ENCODE peak calls at places on chromosomes 5 and 9, in eight cellular contexts. One of them, this sample, is unnamed.

GRCh38 chr9:109115931-109116541 is 3.7 kb downstream of the TMEM245 start:
- DNase-seq in fibroblast of lung: peak
- DNase-seq in head of caudate nucleus: peak
- DNase-seq in activated T-helper 9 cell treated with anti-CD3 and anti-CD28 coated beads, Interleukin-2, amount 50 U/mL, for 16 hours: no peak
- DNase-seq in activated T-helper 1 cell treated with anti-CD3 and anti-CD28 coated beads, Interleukin-2, amount 50 U/mL, for 16 hours: no peak
- DNase-seq in upper lobe of right lung: no peak
- DNase-seq in neural crest cell: no peak
- DNase-seq in AG08395: no peak
- DNase-seq in this sample: no peak

GRCh38 chr9:16825971-16826370 is 44.5 kb downstream of the BNC2 start:
- DNase-seq in head of caudate nucleus: no peak
- DNase-seq in activated T-helper 9 cell treated with anti-CD3 and anti-CD28 coated beads, Interleukin-2, amount 50 U/mL, for 16 hours: no peak
- DNase-seq in neural crest cell: no peak
- DNase-seq in activated T-helper 1 cell treated with anti-CD3 and anti-CD28 coated beads, Interleukin-2, amount 50 U/mL, for 16 hours: no peak
- DNase-seq in AG08395: peak
- DNase-seq in upper lobe of right lung: no peak
- DNase-seq in fibroblast of lung: peak
- DNase-seq in this sample: no peak

GRCh38 chr5:132753135-132753987 is 6.1 kb downstream of the CCNI2 start:
- DNase-seq in AG08395: no peak
- DNase-seq in activated T-helper 9 cell treated with anti-CD3 and anti-CD28 coated beads, Interleukin-2, amount 50 U/mL, for 16 hours: no peak
- DNase-seq in head of caudate nucleus: peak
- DNase-seq in upper lobe of right lung: no peak
- DNase-seq in activated T-helper 1 cell treated with anti-CD3 and anti-CD28 coated beads, Interleukin-2, amount 50 U/mL, for 16 hours: no peak
- DNase-seq in fibroblast of lung: no peak
- DNase-seq in neural crest cell: no peak
- DNase-seq in this sample: peak

GRCh38 chr5:82365744-82366228 is 87.6 kb upstream of the RPS23 start:
- DNase-seq in upper lobe of right lung: no peak
- DNase-seq in AG08395: peak
- DNase-seq in activated T-helper 1 cell treated with anti-CD3 and anti-CD28 coated beads, Interleukin-2, amount 50 U/mL, for 16 hours: peak
- DNase-seq in activated T-helper 9 cell treated with anti-CD3 and anti-CD28 coated beads, Interleukin-2, amount 50 U/mL, for 16 hours: peak
- DNase-seq in head of caudate nucleus: no peak
- DNase-seq in fibroblast of lung: peak
- DNase-seq in neural crest cell: no peak
- DNase-seq in this sample: no peak

GRCh38 chr5:88675159-88675757 is 207.7 kb downstream of the MEF2C start:
- DNase-seq in neural crest cell: no peak
- DNase-seq in fibroblast of lung: peak
- DNase-seq in activated T-helper 9 cell treated with anti-CD3 and anti-CD28 coated beads, Interleukin-2, amount 50 U/mL, for 16 hours: no peak
- DNase-seq in activated T-helper 1 cell treated with anti-CD3 and anti-CD28 coated beads, Interleukin-2, amount 50 U/mL, for 16 hours: no peak
- DNase-seq in head of caudate nucleus: peak
- DNase-seq in AG08395: no peak
- DNase-seq in upper lobe of right lung: no peak
- DNase-seq in this sample: no peak

GRCh38 chr9:27094640-27095039 is 14.4 kb upstream of the TEK start:
- DNase-seq in head of caudate nucleus: no peak
- DNase-seq in AG08395: peak
- DNase-seq in neural crest cell: no peak
- DNase-seq in upper lobe of right lung: no peak
- DNase-seq in activated T-helper 1 cell treated with anti-CD3 and anti-CD28 coated beads, Interleukin-2, amount 50 U/mL, for 16 hours: no peak
- DNase-seq in activated T-helper 9 cell treated with anti-CD3 and anti-CD28 coated beads, Interleukin-2, amount 50 U/mL, for 16 hours: no peak
- DNase-seq in fibroblast of lung: peak
- DNase-seq in this sample: no peak

GRCh38 chr9:109775516-109775915 is 4.5 kb upstream of the PALM2AKAP2 start:
- DNase-seq in activated T-helper 9 cell treated with anti-CD3 and anti-CD28 coated beads, Interleukin-2, amount 50 U/mL, for 16 hours: no peak
- DNase-seq in AG08395: peak
- DNase-seq in activated T-helper 1 cell treated with anti-CD3 and anti-CD28 coated beads, Interleukin-2, amount 50 U/mL, for 16 hours: no peak
- DNase-seq in fibroblast of lung: peak
- DNase-seq in upper lobe of right lung: no peak
- DNase-seq in neural crest cell: no peak
- DNase-seq in head of caudate nucleus: no peak
- DNase-seq in this sample: no peak

GRCh38 chr9:72997387-72997995 is 44.6 kb upstream of the ALDH1A1 start:
- DNase-seq in AG08395: no peak
- DNase-seq in neural crest cell: no peak
- DNase-seq in activated T-helper 9 cell treated with anti-CD3 and anti-CD28 coated beads, Interleukin-2, amount 50 U/mL, for 16 hours: no peak
- DNase-seq in head of caudate nucleus: no peak
- DNase-seq in activated T-helper 1 cell treated with anti-CD3 and anti-CD28 coated beads, Interleukin-2, amount 50 U/mL, for 16 hours: no peak
- DNase-seq in fibroblast of lung: no peak
- DNase-seq in upper lobe of right lung: peak
- DNase-seq in this sample: peak

GRCh38 chr5:78537821-78538220 is 110.8 kb downstream of the LHFPL2 start:
- DNase-seq in head of caudate nucleus: no peak
- DNase-seq in AG08395: peak
- DNase-seq in activated T-helper 9 cell treated with anti-CD3 and anti-CD28 coated beads, Interleukin-2, amount 50 U/mL, for 16 hours: no peak
- DNase-seq in fibroblast of lung: peak
- DNase-seq in neural crest cell: no peak
- DNase-seq in activated T-helper 1 cell treated with anti-CD3 and anti-CD28 coated beads, Interleukin-2, amount 50 U/mL, for 16 hours: no peak
- DNase-seq in upper lobe of right lung: no peak
- DNase-seq in this sample: peak